ENCODE peak calls at places on chromosomes 13 and 19, in four cellular contexts. D is NT2/D1, J is HCT116, Y is K562. N is an unnamed sample.

GRCh38 chr13:108950333-108951010 is 321.1 kb downstream of the MYO16 start:
- DNase-seq in D (no peak), J (no peak), Y (no peak), N (no peak)

GRCh38 chr13:59587030-59587429 is 576.7 kb downstream of the DIAPH3 start:
- DNase-seq in D (no peak), J (no peak), Y (no peak), N (no peak)

GRCh38 chr19:20422616-20423205 is 142.9 kb downstream of the ZNF737 start:
- DNase-seq in D (no peak), J (no peak), Y (no peak), N (no peak)

GRCh38 chr19:35963514-35963913 is 27.3 kb downstream of the LRFN3 start:
- DNase-seq in D (peak), J (no peak), Y (peak), N (no peak)

GRCh38 chr19:17170538-17171297 is 44.4 kb upstream of the USE1 start:
- DNase-seq in D (no peak), J (no peak), Y (no peak), N (no peak)

GRCh38 chr13:36275190-36276002 is 22.2 kb downstream of the CCDC169 start:
- DNase-seq in D (peak), J (no peak), Y (peak), N (peak)

GRCh38 chr19:21915411-21915810 is 79.4 kb upstream of the ZNF43 start:
- DNase-seq in D (no peak), J (no peak), Y (no peak), N (no peak)

GRCh38 chr19:19531951-19532805 is 3.5 kb downstream of the YJEFN3 start:
- DNase-seq in D (peak), J (no peak), Y (peak), N (peak)

GRCh38 chr13:34577051-34577450 is 365.0 kb upstream of the NBEA start:
- DNase-seq in D (no peak), J (no peak), Y (no peak), N (no peak)

GRCh38 chr13:94620286-94620896 is 18.7 kb downstream of the GPR180 start:
- DNase-seq in D (no peak), J (peak), Y (peak), N (peak)

GRCh38 chr13:38045278-38046048 is 175.9 kb upstream of the TRPC4 start:
- DNase-seq in D (peak), J (no peak), Y (peak), N (peak)

GRCh38 chr19:7926021-7926726 is at the start of gene CTXN1:
- DNase-seq in D (no peak), J (no peak), Y (peak), N (peak)

GRCh38 chr13:56351041-56351440 is 789.7 kb upstream of the PRR20A start:
- DNase-seq in D (no peak), J (no peak), Y (no peak), N (no peak)

GRCh38 chr13:41457589-41458186 is 338 bp downstream of the RGCC start:
- DNase-seq in D (no peak), J (no peak), Y (peak), N (peak)

GRCh38 chr19:18697680-18698079 is 14.2 kb downstream of the CRTC1 start:
- DNase-seq in D (no peak), J (no peak), Y (no peak), N (no peak)

GRCh38 chr13:114311908-114312307 is 2.4 kb upstream of the CHAMP1 start:
- DNase-seq in D (no peak), J (no peak), Y (no peak), N (no peak)

DNA sequence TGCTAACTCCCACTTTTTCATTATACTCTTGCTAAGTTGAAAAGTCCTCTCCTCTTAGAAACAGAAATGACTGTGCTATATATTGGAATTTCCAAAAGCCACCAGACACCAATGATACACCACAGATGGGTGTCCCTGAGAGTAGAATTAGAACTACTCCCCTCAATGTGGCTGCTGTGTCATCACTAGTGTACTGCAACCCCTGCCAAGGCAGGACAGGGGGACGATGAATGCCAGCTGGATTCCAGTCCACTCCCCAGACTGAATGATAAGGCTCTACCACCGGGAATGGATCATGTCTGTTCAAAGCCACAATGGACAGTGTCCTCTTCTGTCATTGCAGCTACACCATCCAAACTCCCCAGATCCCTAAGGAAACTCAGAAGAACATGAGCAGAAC is 69.7 kb upstream of the EDNRB start:
- DNase-seq in D (no peak), J (no peak), Y (no peak), N (no peak)
- TF ChIP-seq YY1 in D (no peak), J (no peak), Y (no peak), N (no peak)

GRCh38 chr19:48963371-48964204 is 1.5 kb upstream of the FTL start:
- DNase-seq in D (no peak), J (no peak), Y (peak), N (no peak)
- TF ChIP-seq YY1 in D (no peak), J (no peak), Y (no peak), N (no peak)

GRCh38 chr19:16121967-16122366 is 10.3 kb downstream of the RAB8A start:
- DNase-seq in D (no peak), J (no peak), Y (no peak), N (no peak)
- TF ChIP-seq YY1 in D (no peak), J (no peak), Y (no peak), N (no peak)

GRCh38 chr19:27918818-27919217 is 1294.1 kb downstream of the UQCRFS1 start:
- DNase-seq in D (no peak), J (no peak), Y (no peak), N (no peak)
- TF ChIP-seq YY1 in D (no peak), J (no peak), Y (no peak), N (no peak)

GRCh38 chr19:56643460-56643763 is 453 bp downstream of the SMIM17 start:
- DNase-seq in D (no peak), J (no peak), Y (no peak), N (no peak)

GRCh38 chr19:56642711-56643459 is at the start of gene SMIM17:
- DNase-seq in D (no peak), J (no peak), Y (no peak), N (peak)

GRCh38 chr19:56637976-56638555 is 4.9 kb upstream of the SMIM17 start:
- DNase-seq in D (peak), J (no peak), Y (peak), N (no peak)

DNA sequence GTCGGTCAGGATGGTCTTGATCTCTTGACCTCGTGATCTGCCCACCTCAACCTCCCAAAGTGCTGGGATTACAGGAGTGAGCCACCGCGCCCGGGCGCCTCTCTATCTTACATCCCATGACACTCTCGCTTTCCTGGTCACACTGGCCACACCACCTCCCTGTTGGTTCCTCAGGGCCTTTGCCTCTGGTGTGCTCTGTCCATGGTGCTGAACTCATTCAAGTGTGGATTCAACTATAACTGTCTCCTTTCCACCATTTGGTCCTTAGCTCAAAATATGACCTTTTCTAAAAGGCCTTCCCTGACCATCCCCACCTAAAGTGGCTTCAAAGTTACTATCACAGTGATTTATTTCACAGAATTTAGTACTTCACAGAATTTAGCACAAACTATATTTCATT is 3.7 kb upstream of the SMIM17 start:
- DNase-seq in D (peak), J (no peak), Y (peak), N (no peak)
- TF ChIP-seq YY1 in D (no peak), J (no peak), Y (no peak), N (no peak)

DNA sequence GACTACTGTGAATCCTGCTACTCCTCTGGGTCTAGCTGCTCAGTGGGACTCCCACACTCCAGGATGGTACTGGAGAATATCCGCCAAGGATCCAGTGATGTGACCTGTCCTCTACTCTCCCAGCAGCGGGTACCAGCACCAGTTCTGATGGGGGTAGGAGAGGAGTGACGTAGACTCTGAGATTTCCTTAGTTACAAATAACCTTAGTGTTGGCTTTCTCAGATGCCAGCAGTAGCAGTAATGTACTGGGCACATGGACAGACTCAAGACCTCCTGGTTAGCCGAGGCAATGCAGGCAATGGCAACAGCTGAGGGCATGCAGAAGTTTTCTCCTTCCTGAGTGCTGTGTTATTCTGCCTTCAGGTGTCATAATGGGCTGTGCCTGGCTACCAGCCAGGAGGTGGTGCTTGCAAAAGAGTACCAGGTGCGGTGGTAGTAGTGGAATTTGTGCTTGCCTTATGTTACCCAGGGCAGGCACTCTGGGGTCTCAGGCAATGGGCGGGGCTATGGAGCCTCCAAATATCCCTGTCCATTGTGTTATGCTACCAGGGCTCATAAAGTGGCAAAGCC is 105.3 kb upstream of the KLF5 start:
- DNase-seq in D (no peak), J (no peak), Y (no peak), N (no peak)
- TF ChIP-seq YY1 in D (no peak), J (no peak), Y (no peak), N (no peak)

DNA sequence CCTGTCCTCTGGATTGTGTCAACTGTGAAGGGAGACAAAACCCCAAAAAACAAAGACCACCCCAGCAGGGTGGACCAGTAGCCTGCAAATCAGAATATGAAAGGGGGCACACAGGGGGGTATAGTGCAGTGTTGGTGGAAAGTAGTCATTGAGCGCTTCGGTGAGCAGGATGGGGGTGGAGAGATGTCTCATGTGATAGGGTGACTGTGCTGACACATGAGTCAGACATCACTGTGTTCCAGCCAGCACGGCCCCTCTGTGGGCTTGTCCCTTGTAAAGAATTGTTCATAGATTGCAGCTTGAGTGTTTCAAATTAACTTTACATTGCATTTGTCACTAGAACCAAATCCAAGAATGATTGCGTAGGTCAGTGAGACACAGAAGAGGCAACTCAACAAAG is 7.4 kb downstream of the ZNF440 start:
- DNase-seq in D (no peak), J (no peak), Y (peak), N (no peak)
- TF ChIP-seq YY1 in D (no peak), J (no peak), Y (no peak), N (no peak)

N was measured in SK-N-SH.